ENCODE peak calls at places on chromosomes 11 and 22, in eight cellular contexts. A is heart right ventricle; E is cardiac muscle cell; P is PC-9; T is K562; D is IMR-90; R is CD8-positive, alpha-beta T cell; O is thoracic aorta. V is an unnamed sample.

GRCh38 chr11:114031599-114032320 is 27.8 kb upstream of the ZBTB16 start:
- DNase-seq in A (no peak), E (no peak), P (no peak), T (no peak), D (no peak), R (no peak), O (no peak), V (no peak)

GRCh38 chr11:125626381-125626950 is 1.5 kb downstream of the CHEK1 start:
- DNase-seq in A (no peak), E (peak; percentile 64), P (peak; percentile 38), T (no peak), D (peak; percentile 16), R (peak; percentile 2), O (no peak), V (no peak)

GRCh38 chr11:75667831-75668507 is 869 bp downstream of the MAP6 start:
- DNase-seq in A (peak; percentile 59), E (peak; percentile 69), P (no peak), T (no peak), D (peak; percentile 35), R (no peak), O (no peak), V (no peak)

GRCh38 chr11:122367809-122368231 is 251.8 kb upstream of the BLID start:
- DNase-seq in A (no peak), E (peak; percentile 77), P (no peak), T (no peak), D (peak; percentile 82), R (no peak), O (no peak), V (no peak)

GRCh38 chr22:41367039-41367679 is 14.6 kb upstream of the TEF start:
- DNase-seq in A (peak; percentile 98), E (peak; percentile 70), P (peak; percentile 85), T (peak; percentile 93), D (peak; percentile 96), R (no peak), O (peak; percentile 81), V (no peak)

GRCh38 chr22:44329179-44329796 is 16.5 kb upstream of the SHISAL1 start:
- DNase-seq in A (no peak), E (no peak), P (peak; percentile 63), T (no peak), D (peak; percentile 27), R (no peak), O (no peak), V (no peak)

GRCh38 chr22:50188356-50188755 is 2.6 kb downstream of the TRABD start:
- DNase-seq in A (no peak), E (no peak), P (no peak), T (no peak), D (no peak), R (no peak), O (no peak), V (no peak)

GRCh38 chr11:130478204-130478701 is 29.8 kb downstream of the ADAMTS15 start:
- DNase-seq in A (peak; percentile 80), E (peak; percentile 37), P (peak; percentile 72), T (no peak), D (peak; percentile 95), R (no peak), O (peak; percentile 47), V (no peak)

GRCh38 chr11:69376155-69377028 is 82.4 kb downstream of the MYEOV start:
- DNase-seq in A (no peak), E (no peak), P (no peak), T (no peak), D (no peak), R (no peak), O (no peak), V (no peak)

GRCh38 chr11:19819148-19819547 is 106.5 kb downstream of the NAV2 start:
- DNase-seq in A (no peak), E (no peak), P (no peak), T (no peak), D (no peak), R (no peak), O (no peak), V (no peak)

GRCh38 chr11:134014502-134014901 is 54.4 kb upstream of the JAM3 start:
- DNase-seq in A (peak; percentile 34), E (peak; percentile 55), P (no peak), T (peak; percentile 26), D (no peak), R (no peak), O (no peak), V (no peak)

GRCh38 chr11:20013346-20014066 is 146.8 kb downstream of the DBX1 start:
- DNase-seq in A (peak; percentile 26), E (peak; percentile 64), P (peak; percentile 91), T (peak; percentile 25), D (peak; percentile 39), R (no peak), O (no peak), V (no peak)

GRCh38 chr11:57977709-57978108 is 46.0 kb upstream of the OR9Q1 start:
- DNase-seq in A (no peak), E (peak; percentile 28), P (no peak), T (no peak), D (no peak), R (no peak), O (no peak), V (no peak)

GRCh38 chr22:36327922-36328551 is 59.7 kb downstream of the MYH9 start:
- DNase-seq in A (no peak), E (peak; percentile 79), P (no peak), T (no peak), D (peak; percentile 78), R (no peak), O (peak; percentile 34), V (no peak)

GRCh38 chr22:36330655-36331305 is 57.0 kb downstream of the MYH9 start:
- DNase-seq in A (peak; percentile 64), E (no peak), P (no peak), T (no peak), D (peak; percentile 63), R (no peak), O (peak; percentile 43), V (no peak)

GRCh38 chr22:36330127-36330526 is 57.6 kb downstream of the MYH9 start:
- DNase-seq in A (no peak), E (no peak), P (no peak), T (no peak), D (no peak), R (no peak), O (no peak), V (no peak)

GRCh38 chr22:36328635-36329216 is 59.0 kb downstream of the MYH9 start:
- DNase-seq in A (no peak), E (peak; percentile 36), P (peak; percentile 50), T (peak; percentile 27), D (peak; percentile 96), R (no peak), O (peak; percentile 62), V (no peak)

DNA sequence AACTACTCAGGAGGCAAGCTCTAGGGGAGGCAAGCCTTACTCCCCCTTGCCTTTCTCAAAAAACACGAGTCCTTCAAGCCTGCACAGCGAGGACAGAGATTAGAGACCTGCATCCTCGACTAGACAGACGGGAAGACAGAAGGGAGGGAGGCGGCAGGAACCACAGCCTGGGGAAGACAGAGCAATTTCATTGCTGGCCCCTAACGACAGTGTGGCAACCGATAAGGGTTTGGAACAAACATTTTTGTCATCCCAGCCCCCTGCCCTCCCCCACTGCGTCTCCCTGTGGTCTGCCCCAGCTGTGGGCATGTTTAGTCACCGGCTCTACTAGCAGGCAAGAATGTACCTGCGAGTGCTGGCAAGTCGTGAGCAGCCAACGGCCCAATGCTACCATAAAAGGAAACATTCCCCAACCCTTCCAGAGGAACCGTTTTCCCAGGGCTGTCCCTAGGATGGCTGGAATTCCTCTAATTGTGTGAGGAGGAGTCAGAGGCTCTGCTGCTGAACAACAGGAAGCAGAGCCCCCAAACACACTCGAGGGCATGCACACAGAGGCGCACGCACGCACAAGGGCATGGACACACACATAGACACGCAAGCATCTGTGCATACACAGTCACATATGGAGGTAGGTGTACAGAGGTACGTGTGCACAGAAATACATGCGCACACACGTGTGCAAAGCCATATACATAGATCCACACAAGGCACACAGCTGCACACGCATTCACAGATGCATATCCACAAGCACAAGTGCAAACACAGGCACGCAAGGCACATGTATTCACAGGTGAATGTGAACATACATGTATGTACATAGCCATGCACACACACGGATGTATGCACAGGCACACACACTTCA is 58.3 kb downstream of the MYH9 start:
- DNase-seq in A (no peak), E (peak; percentile 96), P (peak; percentile 95), T (peak; percentile 71), D (peak; percentile 97), R (peak; percentile 72), O (peak; percentile 78), V (peak; percentile 91)
- H3K4me3 ChIP-seq in A (peak overlapping the region; percentile 10), E (no peak overlapping the region), P (peak overlapping the region; percentile 17), T (no peak overlapping the region), D (no peak overlapping the region), R (peak overlapping the region; percentile 42), O (peak overlapping the region; percentile 54), V (no peak overlapping the region)

DNA sequence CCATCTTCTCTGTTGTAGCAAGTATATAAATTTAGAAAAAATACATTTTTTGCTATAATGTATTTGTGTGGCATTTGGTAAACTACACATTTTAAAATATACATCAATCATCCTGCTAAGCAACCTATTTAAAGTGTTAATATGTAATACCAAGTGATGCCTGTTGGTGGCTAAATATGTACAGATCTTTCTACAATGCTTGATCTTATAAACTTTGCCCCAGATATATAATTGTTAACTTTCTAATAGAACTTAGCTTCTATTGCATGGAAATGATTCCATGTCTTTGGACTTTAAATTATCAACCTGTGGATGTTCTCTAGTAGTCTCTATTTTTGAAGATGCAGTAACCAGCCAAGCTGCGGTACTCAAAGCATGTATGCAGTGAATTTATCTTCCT is 1260.4 kb upstream of the RAG2 start:
- DNase-seq in A (no peak), E (no peak), P (no peak), T (no peak), D (no peak), R (no peak), O (no peak), V (no peak)
- H3K4me1 ChIP-seq in A (no peaks in the 10 kb centered on the region), E (peaks cover 9% of the 10 kb centered on the region), P (no peaks in the 10 kb centered on the region), T (no peaks in the 10 kb centered on the region), D (no peaks in the 10 kb centered on the region), R (no peaks in the 10 kb centered on the region), O (no peaks in the 10 kb centered on the region), V (no peaks in the 10 kb centered on the region)

GRCh38 chr11:47645500-47645899 is 3.1 kb upstream of the MTCH2 start:
- DNase-seq in A (no peak), E (no peak), P (no peak), T (no peak), D (no peak), R (no peak), O (no peak), V (no peak)
- H3K9me3 ChIP-seq in A (no peaks in the 10 kb centered on the region), E (no peaks in the 10 kb centered on the region), P (no peaks in the 10 kb centered on the region), T (no peaks in the 10 kb centered on the region), D (no peaks in the 10 kb centered on the region), R (no peaks in the 10 kb centered on the region), O (no peaks in the 10 kb centered on the region), V (no peaks in the 10 kb centered on the region)

GRCh38 chr22:46611189-46611588 is 9.0 kb upstream of the GRAMD4 start:
- DNase-seq in A (no peak), E (no peak), P (no peak), T (no peak), D (no peak), R (no peak), O (no peak), V (no peak)

GRCh38 chr22:46612341-46612903 is 7.8 kb upstream of the GRAMD4 start:
- DNase-seq in A (no peak), E (no peak), P (no peak), T (no peak), D (no peak), R (no peak), O (no peak), V (no peak)

GRCh38 chr22:46612904-46613605 is 7.1 kb upstream of the GRAMD4 start:
- DNase-seq in A (no peak), E (peak; percentile 49), P (no peak), T (no peak), D (no peak), R (no peak), O (no peak), V (no peak)

GRCh38 chr22:46614070-46614931 is 5.9 kb upstream of the GRAMD4 start:
- DNase-seq in A (no peak), E (no peak), P (no peak), T (no peak), D (no peak), R (peak; percentile 59), O (no peak), V (no peak)

GRCh38 chr22:46613606-46613997 is 6.6 kb upstream of the GRAMD4 start:
- DNase-seq in A (no peak), E (no peak), P (no peak), T (no peak), D (no peak), R (no peak), O (no peak), V (no peak)
- H3K4me3 ChIP-seq in A (no peak overlapping the region), E (no peak overlapping the region), P (no peak overlapping the region), T (no peak overlapping the region), D (no peak overlapping the region), R (peak overlapping the region; percentile 52), O (peak overlapping the region; percentile 25), V (no peak overlapping the region)

V was measured in iPS DF 6.9.